ENCODE peak calls at places on chromosomes 7 and 10, in eight cellular contexts. W is stimulated activated CD4-positive, alpha-beta T cell treated with anti-CD3 and anti-CD28 coated beads, Interleukin-2, amount 100 ng/mL, for 24 hours; T is tibial nerve; C is neuronal stem cell; F is DMS153; Y is psoas muscle; G is GM12891; I is fibroblast of lung. L is an unnamed sample.

GRCh38 chr10:130456616-130457015 is 320.4 kb downstream of the GLRX3 start:
- DNase-seq in W (no peak), T (no peak), C (no peak), F (no peak), Y (no peak), G (no peak), I (no peak), L (no peak)

GRCh38 chr10:93221521-93221920 is 147.8 kb downstream of the CYP26A1 start:
- DNase-seq in W (no peak), T (no peak), C (no peak), F (no peak), Y (no peak), G (no peak), I (no peak), L (no peak)

GRCh38 chr7:102075126-102075525 is 211.5 kb upstream of the SH2B2 start:
- DNase-seq in W (no peak), T (no peak), C (no peak), F (no peak), Y (no peak), G (no peak), I (no peak), L (no peak)

GRCh38 chr10:70672993-70673928 is 955 bp downstream of the ADAMTS14 start:
- DNase-seq in W (no peak), T (no peak), C (no peak), F (no peak), Y (no peak), G (no peak), I (peak), L (peak)

GRCh38 chr7:30936650-30937245 is 25.1 kb downstream of the AQP1 start:
- DNase-seq in W (no peak), T (no peak), C (no peak), F (no peak), Y (no peak), G (no peak), I (no peak), L (no peak)

GRCh38 chr10:44756235-44756634 is 154.9 kb upstream of the TMEM72 start:
- DNase-seq in W (no peak), T (no peak), C (no peak), F (no peak), Y (no peak), G (no peak), I (peak), L (no peak)

GRCh38 chr7:148669907-148670306 is 28.8 kb upstream of the CUL1 start:
- DNase-seq in W (no peak), T (no peak), C (no peak), F (no peak), Y (no peak), G (no peak), I (no peak), L (no peak)

GRCh38 chr7:28052933-28053332 is 127.7 kb downstream of the JAZF1 start:
- DNase-seq in W (no peak), T (no peak), C (no peak), F (no peak), Y (no peak), G (no peak), I (peak), L (no peak)

GRCh38 chr7:112986256-112987031 is 100.2 kb downstream of the GPR85 start:
- DNase-seq in W (no peak), T (no peak), C (no peak), F (no peak), Y (no peak), G (no peak), I (peak), L (peak)

GRCh38 chr7:1678571-1679325 is 8.7 kb downstream of the ELFN1 start:
- DNase-seq in W (no peak), T (no peak), C (no peak), F (no peak), Y (no peak), G (no peak), I (no peak), L (no peak)

GRCh38 chr7:155287229-155287935 is 10.3 kb upstream of the INSIG1 start:
- DNase-seq in W (no peak), T (no peak), C (no peak), F (no peak), Y (no peak), G (no peak), I (no peak), L (no peak)

GRCh38 chr7:114860196-114860595 is 61.7 kb upstream of the MDFIC start:
- DNase-seq in W (no peak), T (no peak), C (no peak), F (no peak), Y (no peak), G (no peak), I (no peak), L (no peak)

GRCh38 chr10:18540195-18540594 is 111.2 kb downstream of the NSUN6 start:
- DNase-seq in W (no peak), T (no peak), C (no peak), F (no peak), Y (no peak), G (no peak), I (no peak), L (no peak)

GRCh38 chr10:117375360-117376147 is at the start of gene PDZD8:
- DNase-seq in W (peak), T (peak), C (peak), F (peak), Y (peak), G (peak), I (peak), L (peak)

GRCh38 chr10:27244976-27245375 is 4.4 kb upstream of the ACBD5 start:
- DNase-seq in W (no peak), T (no peak), C (no peak), F (no peak), Y (no peak), G (no peak), I (no peak), L (no peak)

GRCh38 chr7:9029671-9030070 is 596.3 kb downstream of the NXPH1 start:
- DNase-seq in W (no peak), T (no peak), C (no peak), F (peak), Y (no peak), G (no peak), I (no peak), L (no peak)

GRCh38 chr7:135761751-135762488 is 13.3 kb upstream of the FAM180A start:
- DNase-seq in W (no peak), T (no peak), C (no peak), F (no peak), Y (no peak), G (no peak), I (peak), L (peak)

GRCh38 chr10:30553625-30554442 is 75.7 kb downstream of the LYZL2 start:
- DNase-seq in W (no peak), T (peak), C (peak), F (no peak), Y (peak), G (no peak), I (peak), L (peak)

GRCh38 chr7:7416031-7416968 is 119.4 kb downstream of the COL28A1 start:
- DNase-seq in W (no peak), T (no peak), C (no peak), F (peak), Y (no peak), G (no peak), I (peak), L (no peak)

GRCh38 chr10:78944658-78945333 is 124.0 kb upstream of the ZMIZ1 start:
- DNase-seq in W (no peak), T (peak), C (no peak), F (no peak), Y (peak), G (no peak), I (peak), L (peak)

GRCh38 chr10:47261556-47261955 is 38.4 kb upstream of the GDF10 start:
- DNase-seq in W (no peak), T (no peak), C (no peak), F (no peak), Y (no peak), G (no peak), I (no peak), L (no peak)

GRCh38 chr7:94266278-94266677 is 128.4 kb upstream of the COL1A2 start:
- DNase-seq in W (no peak), T (peak), C (no peak), F (no peak), Y (no peak), G (no peak), I (peak), L (no peak)

GRCh38 chr7:127264219-127264618 is 11.5 kb upstream of the GRM8 start:
- DNase-seq in W (no peak), T (no peak), C (no peak), F (no peak), Y (no peak), G (no peak), I (no peak), L (no peak)

GRCh38 chr7:105782391-105783063 is 93.9 kb downstream of the ATXN7L1 start:
- DNase-seq in W (peak), T (peak), C (no peak), F (no peak), Y (no peak), G (no peak), I (peak), L (no peak)

GRCh38 chr7:3558410-3558809 is 257.4 kb downstream of the SDK1 start:
- DNase-seq in W (no peak), T (no peak), C (no peak), F (no peak), Y (no peak), G (no peak), I (peak), L (no peak)

GRCh38 chr10:33129987-33130386 is 172.0 kb upstream of the ITGB1 start:
- DNase-seq in W (no peak), T (no peak), C (no peak), F (no peak), Y (no peak), G (no peak), I (peak), L (peak)

GRCh38 chr7:2717293-2717904 is 29.4 kb downstream of the AMZ1 start:
- DNase-seq in W (no peak), T (no peak), C (no peak), F (peak), Y (no peak), G (peak), I (peak), L (peak)

GRCh38 chr10:88073676-88074075 is 210.3 kb downstream of the PTEN start:
- DNase-seq in W (no peak), T (no peak), C (no peak), F (no peak), Y (no peak), G (no peak), I (no peak), L (no peak)

GRCh38 chr10:88934900-88935672 is 17.5 kb downstream of the ACTA2 start:
- DNase-seq in W (peak), T (peak), C (peak), F (peak), Y (peak), G (no peak), I (peak), L (peak)

GRCh38 chr7:149727541-149728476 is 45.6 kb downstream of the ZNF467 start:
- DNase-seq in W (no peak), T (no peak), C (no peak), F (no peak), Y (peak), G (no peak), I (no peak), L (no peak)

GRCh38 chr10:88932539-88933256 is 19.9 kb downstream of the ACTA2 start:
- DNase-seq in W (peak), T (peak), C (peak), F (peak), Y (peak), G (no peak), I (peak), L (peak)

L was measured in cardiac muscle cell.